ENCODE peak calls at places on chromosome 15, in six cellular contexts. H is upper lobe of right lung, P is adrenal gland, D is thoracic aorta, T is GM13976, L is natural killer cell. U is an unnamed sample.

GRCh38 chr15:34941181-34941580 is 28.4 kb downstream of the AQR start:
- DNase-seq in H (no peak), P (no peak), D (no peak), T (no peak), L (no peak), U (no peak)

GRCh38 chr15:50107157-50107556 is 11.9 kb downstream of the ATP8B4 start:
- DNase-seq in H (no peak), P (no peak), D (no peak), T (no peak), L (no peak), U (no peak)

GRCh38 chr15:82680200-82681102 is 29.2 kb downstream of the AP3B2 start:
- DNase-seq in H (peak), P (peak), D (no peak), T (peak), L (peak), U (peak)

GRCh38 chr15:56815247-56815646 is 81.9 kb upstream of the ZNF280D start:
- DNase-seq in H (no peak), P (no peak), D (no peak), T (no peak), L (no peak), U (no peak)

GRCh38 chr15:50143255-50143860 is 24.3 kb upstream of the ATP8B4 start:
- DNase-seq in H (no peak), P (no peak), D (no peak), T (no peak), L (no peak), U (no peak)

GRCh38 chr15:59691194-59691805 is 2.2 kb upstream of the BNIP2 start:
- DNase-seq in H (no peak), P (peak), D (no peak), T (peak), L (no peak), U (peak)

GRCh38 chr15:91253605-91254004 is 153.5 kb downstream of the SV2B start:
- DNase-seq in H (no peak), P (no peak), D (no peak), T (no peak), L (no peak), U (no peak)

GRCh38 chr15:79016527-79017170 is 71.8 kb upstream of the CTSH start:
- DNase-seq in H (no peak), P (no peak), D (no peak), T (no peak), L (no peak), U (no peak)

GRCh38 chr15:34233614-34234013 is 8.8 kb downstream of the EMC4 start:
- DNase-seq in H (no peak), P (no peak), D (no peak), T (no peak), L (no peak), U (no peak)

GRCh38 chr15:76206325-76206976 is 104.8 kb downstream of the ETFA start:
- DNase-seq in H (peak), P (peak), D (peak), T (peak), L (no peak), U (no peak)

GRCh38 chr15:41578736-41579383 is 19.8 kb downstream of the TYRO3 start:
- DNase-seq in H (no peak), P (no peak), D (no peak), T (no peak), L (no peak), U (no peak)

GRCh38 chr15:57133127-57133968 is 214.9 kb downstream of the TCF12 start:
- DNase-seq in H (no peak), P (no peak), D (no peak), T (peak), L (no peak), U (no peak)

GRCh38 chr15:55827204-55827603 is 84.3 kb upstream of the PRTG start:
- DNase-seq in H (no peak), P (no peak), D (no peak), T (no peak), L (no peak), U (no peak)

GRCh38 chr15:34216527-34217270 is 6.8 kb upstream of the KATNBL1 start:
- DNase-seq in H (no peak), P (no peak), D (no peak), T (no peak), L (no peak), U (no peak)

GRCh38 chr15:97903560-97904195 is 56.8 kb upstream of the ARRDC4 start:
- DNase-seq in H (no peak), P (no peak), D (no peak), T (no peak), L (no peak), U (no peak)

GRCh38 chr15:34239151-34239761 is 14.4 kb downstream of the EMC4 start:
- DNase-seq in H (no peak), P (no peak), D (no peak), T (peak), L (no peak), U (no peak)

GRCh38 chr15:51160484-51160883 is 65.8 kb upstream of the TNFAIP8L3 start:
- DNase-seq in H (no peak), P (no peak), D (no peak), T (no peak), L (no peak), U (no peak)

GRCh38 chr15:87478688-87479072 is 777.9 kb downstream of the NTRK3 start:
- DNase-seq in H (no peak), P (no peak), D (no peak), T (no peak), L (no peak), U (no peak)

GRCh38 chr15:80777836-80778620 is 1.1 kb upstream of the CEMIP start:
- DNase-seq in H (no peak), P (no peak), D (no peak), T (no peak), L (no peak), U (no peak)

GRCh38 chr15:62110000-62110851 is 43.4 kb downstream of the C2CD4A start:
- DNase-seq in H (no peak), P (peak), D (no peak), T (no peak), L (no peak), U (no peak)

GRCh38 chr15:76433798-76434400 is 97.3 kb downstream of the ISL2 start:
- DNase-seq in H (no peak), P (no peak), D (no peak), T (no peak), L (no peak), U (no peak)

GRCh38 chr15:62066663-62067447 is at the start of gene C2CD4A:
- DNase-seq in H (peak), P (peak), D (no peak), T (peak), L (peak), U (peak)

GRCh38 chr15:25207369-25207768 is 231.5 kb downstream of the UBE3A start:
- DNase-seq in H (no peak), P (no peak), D (no peak), T (no peak), L (no peak), U (no peak)

GRCh38 chr15:63826513-63826912 is 7.2 kb downstream of the HERC1 start:
- DNase-seq in H (no peak), P (no peak), D (no peak), T (no peak), L (no peak), U (no peak)
- TF ChIP-seq CTCF in H (peak), P (peak), D (no peak), T (peak), L (peak), U (no peak)

DNA sequence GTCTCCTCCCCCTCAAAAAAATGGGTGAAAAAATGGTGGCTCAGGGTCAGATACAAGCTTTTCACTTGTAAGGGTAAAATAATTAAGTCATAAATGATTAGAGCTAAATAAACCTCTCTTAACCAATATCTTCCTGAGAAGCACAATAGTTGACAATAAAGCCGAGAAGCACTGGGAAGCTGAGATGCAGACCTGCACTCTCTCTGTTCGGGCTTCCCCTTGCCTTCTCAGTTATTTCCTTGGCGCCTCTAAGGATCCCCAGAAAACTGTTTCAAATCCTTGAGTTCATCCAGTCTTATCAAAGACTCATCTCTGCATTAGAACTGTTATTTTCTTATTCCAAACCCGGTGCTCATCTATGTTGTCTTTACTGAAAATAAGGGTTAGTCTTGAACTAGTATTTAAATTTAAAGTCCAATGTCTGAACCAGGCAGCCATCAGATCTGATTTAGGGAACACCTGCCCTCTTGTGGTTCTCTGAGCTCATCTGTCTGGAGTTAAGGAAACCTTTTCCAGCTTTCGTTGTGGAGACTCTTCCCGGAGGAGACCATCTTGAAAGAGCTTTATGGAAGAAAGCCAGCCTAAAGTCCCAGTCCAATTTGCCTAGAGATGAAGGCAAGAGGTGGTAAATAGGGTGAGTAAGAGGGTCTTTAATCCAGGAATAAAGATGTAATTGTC is 256.4 kb upstream of the MCTP2 start:
- DNase-seq in H (no peak), P (no peak), D (no peak), T (no peak), L (no peak), U (peak)
- TF ChIP-seq CTCF in H (peak), P (peak), D (no peak), T (no peak), L (no peak), U (peak)

GRCh38 chr15:85318732-85319076 is 61.7 kb upstream of the AKAP13 start:
- DNase-seq in H (no peak), P (no peak), D (no peak), T (no peak), L (no peak), U (no peak)

GRCh38 chr15:85327820-85328219 is 52.6 kb upstream of the AKAP13 start:
- DNase-seq in H (no peak), P (no peak), D (no peak), T (no peak), L (no peak), U (no peak)

GRCh38 chr15:85329561-85330421 is 50.6 kb upstream of the AKAP13 start:
- DNase-seq in H (no peak), P (no peak), D (no peak), T (peak), L (no peak), U (no peak)

GRCh38 chr15:85324202-85324601 is 56.2 kb upstream of the AKAP13 start:
- DNase-seq in H (no peak), P (no peak), D (no peak), T (no peak), L (no peak), U (no peak)
- TF ChIP-seq CTCF in H (no peak), P (no peak), D (no peak), T (no peak), L (no peak), U (no peak)

GRCh38 chr15:40443846-40444245 is 3.1 kb downstream of the BAHD1 start:
- DNase-seq in H (no peak), P (no peak), D (no peak), T (no peak), L (no peak), U (no peak)

GRCh38 chr15:40440300-40441011 is at the start of gene BAHD1:
- DNase-seq in H (peak), P (peak), D (peak), T (peak), L (peak), U (peak)

GRCh38 chr15:40443255-40443654 is 2.5 kb downstream of the BAHD1 start:
- DNase-seq in H (no peak), P (peak), D (no peak), T (no peak), L (no peak), U (no peak)

GRCh38 chr15:40441012-40441735 is 421 bp downstream of the BAHD1 start:
- DNase-seq in H (no peak), P (peak), D (no peak), T (no peak), L (no peak), U (peak)

GRCh38 chr15:40441736-40442531 is 1.2 kb downstream of the BAHD1 start:
- DNase-seq in H (no peak), P (no peak), D (no peak), T (peak), L (peak), U (peak)
- TF ChIP-seq CTCF in H (peak), P (peak), D (no peak), T (peak), L (no peak), U (no peak)

GRCh38 chr15:101501703-101502373 is 12.3 kb upstream of the PCSK6 start:
- DNase-seq in H (no peak), P (peak), D (no peak), T (peak), L (peak), U (peak)
- TF ChIP-seq CTCF in H (peak), P (peak), D (peak), T (peak), L (peak), U (peak)

GRCh38 chr15:36642311-36642710 is 62.9 kb downstream of the CDIN1 start:
- DNase-seq in H (no peak), P (no peak), D (no peak), T (no peak), L (no peak), U (no peak)

GRCh38 chr15:36644156-36644896 is 64.9 kb downstream of the CDIN1 start:
- DNase-seq in H (no peak), P (no peak), D (no peak), T (no peak), L (no peak), U (no peak)

GRCh38 chr15:36643551-36643950 is 64.1 kb downstream of the CDIN1 start:
- DNase-seq in H (no peak), P (no peak), D (no peak), T (no peak), L (no peak), U (no peak)

GRCh38 chr15:36645106-36645505 is 65.7 kb downstream of the CDIN1 start:
- DNase-seq in H (no peak), P (no peak), D (no peak), T (no peak), L (no peak), U (no peak)
- TF ChIP-seq CTCF in H (peak), P (peak), D (no peak), T (no peak), L (no peak), U (peak)

DNA sequence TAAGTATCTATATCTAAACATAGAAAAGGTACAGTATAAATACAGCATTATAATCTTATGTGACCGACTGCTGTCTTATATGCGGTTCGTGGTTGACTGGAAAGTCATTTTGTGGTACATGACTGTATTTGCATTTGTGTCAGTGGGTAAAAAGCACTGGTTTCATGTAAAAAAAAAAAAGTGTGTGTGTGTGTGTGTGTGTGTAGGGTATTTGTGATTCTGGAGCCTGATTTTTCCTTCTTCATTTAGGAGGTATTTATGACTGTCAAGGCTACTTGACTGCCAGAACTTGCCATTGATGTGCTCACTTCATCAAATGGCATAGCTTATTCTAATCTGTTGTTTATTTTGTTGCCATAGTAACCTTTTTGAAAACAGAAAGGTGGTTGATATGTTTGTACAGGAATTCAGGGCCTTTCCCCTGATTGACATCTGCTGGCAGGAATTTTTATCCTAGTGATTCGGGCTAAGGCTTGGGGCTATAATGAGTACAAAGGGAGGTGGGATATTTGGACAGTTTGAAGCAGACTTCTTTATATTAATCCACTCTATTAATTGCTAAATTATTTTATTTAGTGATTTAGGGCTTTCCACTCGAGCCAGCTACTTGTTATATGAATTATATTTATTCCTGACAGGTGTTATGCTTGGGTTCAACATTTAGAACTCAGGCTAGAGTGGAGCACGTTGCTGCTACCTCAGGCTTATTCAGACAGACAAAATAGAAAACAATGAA is 63.4 kb downstream of the AKAP13 start:
- DNase-seq in H (no peak), P (no peak), D (no peak), T (no peak), L (no peak), U (no peak)
- TF ChIP-seq CTCF in H (no peak), P (no peak), D (no peak), T (no peak), L (no peak), U (no peak)

GRCh38 chr15:68633181-68634121 is 54.7 kb downstream of the CORO2B start:
- DNase-seq in H (no peak), P (no peak), D (no peak), T (no peak), L (no peak), U (no peak)

GRCh38 chr15:68632101-68632500 is 53.3 kb downstream of the CORO2B start:
- DNase-seq in H (no peak), P (no peak), D (no peak), T (no peak), L (no peak), U (no peak)

GRCh38 chr15:68630205-68630555 is 51.4 kb downstream of the CORO2B start:
- DNase-seq in H (no peak), P (no peak), D (no peak), T (no peak), L (no peak), U (no peak)

GRCh38 chr15:68630836-68631235 is 52.0 kb downstream of the CORO2B start:
- DNase-seq in H (no peak), P (no peak), D (no peak), T (no peak), L (no peak), U (no peak)

DNA sequence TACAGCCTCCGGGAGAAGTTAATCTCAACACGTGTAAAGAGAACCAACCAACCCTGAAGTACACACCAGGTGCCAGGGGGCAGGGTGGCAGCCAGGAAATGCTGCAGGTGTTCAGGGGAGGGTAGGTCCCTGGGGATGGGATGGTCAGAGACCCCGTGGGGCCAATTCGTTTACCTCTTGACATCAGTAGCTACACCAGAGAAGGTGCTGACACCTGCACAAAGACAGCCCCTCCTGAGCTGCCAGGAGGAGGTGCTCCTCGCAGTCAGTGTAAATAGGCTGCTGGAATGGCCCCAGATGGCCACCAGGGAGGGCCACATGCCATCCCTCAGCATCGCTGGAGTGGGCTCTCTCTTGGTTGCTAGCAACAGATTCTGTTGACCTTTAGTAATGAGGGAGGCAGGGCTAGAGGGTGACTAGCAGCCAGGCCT is 52.8 kb downstream of the CORO2B start:
- DNase-seq in H (no peak), P (no peak), D (no peak), T (no peak), L (no peak), U (no peak)
- TF ChIP-seq CTCF in H (no peak), P (no peak), D (no peak), T (no peak), L (no peak), U (no peak)

DNA sequence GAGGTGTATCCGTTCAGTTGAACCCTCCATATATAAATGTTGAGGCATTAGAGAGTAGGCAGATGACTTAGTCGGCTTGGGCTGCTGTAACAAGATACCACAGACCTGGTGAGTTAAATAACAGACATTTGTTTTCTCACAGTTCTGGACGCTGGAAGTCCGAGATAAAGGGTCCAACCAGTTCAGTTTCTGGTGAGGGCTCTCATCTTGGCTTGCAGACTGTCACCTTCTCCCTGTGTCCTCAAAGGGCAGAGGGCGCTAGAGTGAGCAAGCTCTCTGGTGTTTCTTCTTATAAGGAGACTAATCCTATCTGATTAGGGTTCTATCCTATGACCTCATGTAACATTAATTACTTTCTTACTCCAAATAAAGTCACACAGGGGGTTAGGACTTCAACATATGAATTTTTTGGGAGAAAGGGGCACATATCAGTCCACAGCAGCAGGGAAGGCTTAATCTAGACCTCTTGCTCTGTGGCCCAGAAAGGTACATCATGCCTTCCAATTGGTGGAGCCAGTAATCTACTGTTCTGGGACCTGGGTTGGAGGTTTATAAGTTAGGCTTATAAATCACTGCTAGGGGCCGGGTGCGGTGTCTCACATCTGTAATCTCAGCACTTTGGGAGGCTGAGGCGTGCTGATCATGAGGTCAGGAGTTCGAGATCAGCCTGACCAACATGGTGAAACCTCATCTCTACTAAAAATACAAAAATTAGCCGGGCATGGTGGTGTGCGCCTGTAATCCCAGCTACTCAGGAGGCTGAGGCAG is 26.3 kb upstream of the SLC28A2 start:
- DNase-seq in H (no peak), P (no peak), D (no peak), T (no peak), L (no peak), U (no peak)
- TF ChIP-seq CTCF in H (no peak), P (no peak), D (no peak), T (no peak), L (no peak), U (no peak)

DNA sequence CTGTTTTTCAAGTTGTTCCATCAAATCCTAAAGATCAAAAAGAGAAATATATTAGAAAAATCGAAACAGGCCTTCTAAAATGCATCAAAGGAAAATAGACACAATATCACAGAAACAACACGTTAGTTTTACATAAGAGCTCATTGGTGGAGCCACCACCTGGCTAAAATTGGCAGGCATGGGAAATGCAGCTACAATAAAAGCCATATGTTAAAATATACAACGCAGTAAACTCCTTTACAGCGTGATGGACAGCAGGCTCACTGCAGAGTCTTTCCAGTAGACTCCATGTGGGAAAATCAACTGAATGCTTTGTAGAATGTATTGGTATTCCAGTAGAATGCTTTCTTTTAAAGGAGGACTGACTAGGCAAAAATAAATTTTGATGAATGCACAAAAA is 40.9 kb upstream of the MYO5C start:
- DNase-seq in H (no peak), P (no peak), D (no peak), T (no peak), L (no peak), U (no peak)
- TF ChIP-seq CTCF in H (no peak), P (no peak), D (no peak), T (no peak), L (no peak), U (peak)